ENCODE peak calls at places on chromosomes 6 and 20, in five cellular contexts. U, N, S, R and L are unnamed samples.

GRCh38 chr6:150898390-150899170 is 33.1 kb downstream of the MTHFD1L start:
- DNase-seq in U (no peak), N (peak), S (no peak), R (peak), L (peak)

GRCh38 chr6:119915971-119916370 is 566.4 kb upstream of the MAN1A1 start:
- DNase-seq in U (no peak), N (no peak), S (no peak), R (no peak), L (no peak)

GRCh38 chr6:129094147-129094546 is 211.2 kb downstream of the LAMA2 start:
- DNase-seq in U (no peak), N (no peak), S (no peak), R (no peak), L (peak)

GRCh38 chr6:6766230-6766905 is 177.8 kb downstream of the LY86 start:
- DNase-seq in U (no peak), N (no peak), S (no peak), R (no peak), L (no peak)

GRCh38 chr20:699342-699741 is 23.7 kb upstream of the SCRT2 start:
- DNase-seq in U (no peak), N (no peak), S (no peak), R (no peak), L (no peak)

GRCh38 chr6:98576811-98577210 is 257.6 kb upstream of the POU3F2 start:
- DNase-seq in U (no peak), N (no peak), S (no peak), R (no peak), L (no peak)

GRCh38 chr6:87779542-87779941 is 77.5 kb upstream of the AKIRIN2 start:
- DNase-seq in U (no peak), N (no peak), S (no peak), R (no peak), L (no peak)

GRCh38 chr6:83709748-83710050 is 798 bp upstream of the SNAP91 start:
- DNase-seq in U (no peak), N (no peak), S (no peak), R (no peak), L (no peak)

GRCh38 chr6:116034327-116034726 is 26.4 kb downstream of the FRK start:
- DNase-seq in U (no peak), N (peak), S (no peak), R (peak), L (no peak)

GRCh38 chr20:36573103-36573797 is at the start of gene TGIF2:
- DNase-seq in U (peak), N (peak), S (peak), R (peak), L (peak)

GRCh38 chr20:36569847-36570429 is 3.5 kb upstream of the TGIF2 start:
- DNase-seq in U (no peak), N (peak), S (no peak), R (peak), L (peak)

GRCh38 chr20:36572701-36573102 is 695 bp upstream of the TGIF2 start:
- DNase-seq in U (peak), N (peak), S (no peak), R (peak), L (no peak)

GRCh38 chr20:36573798-36574277 is 441 bp downstream of the TGIF2 start:
- DNase-seq in U (no peak), N (no peak), S (no peak), R (peak), L (no peak)

GRCh38 chr20:36571564-36572504 is 1.6 kb upstream of the TGIF2 start:
- DNase-seq in U (no peak), N (no peak), S (peak), R (peak), L (no peak)
- H4K91ac ChIP-seq in U (no peak), N (no peak), S (peak), R (no peak), L (peak)

GRCh38 chr6:156953125-156953477 is 175.9 kb downstream of the ARID1B start:
- DNase-seq in U (no peak), N (no peak), S (no peak), R (no peak), L (no peak)
- H3K4me3 ChIP-seq in U (peak), N (no peak), S (no peak), R (peak), L (no peak)

GRCh38 chr6:3848380-3848779 is 793 bp upstream of the FAM50B start:
- DNase-seq in U (peak), N (no peak), S (no peak), R (peak), L (no peak)

GRCh38 chr6:3849681-3850450 is 693 bp downstream of the FAM50B start:
- DNase-seq in U (no peak), N (no peak), S (no peak), R (no peak), L (peak)

GRCh38 chr6:3847521-3847920 is 1.7 kb upstream of the FAM50B start:
- DNase-seq in U (no peak), N (peak), S (no peak), R (peak), L (no peak)

GRCh38 chr6:3850451-3851203 is 1.5 kb downstream of the FAM50B start:
- DNase-seq in U (no peak), N (no peak), S (no peak), R (no peak), L (no peak)

GRCh38 chr6:3848925-3849605 is at the start of gene FAM50B:
- DNase-seq in U (peak), N (peak), S (peak), R (peak), L (peak)
- H3K9ac ChIP-seq in U (peak), N (peak), S (peak), R (peak), L (peak)

GRCh38 chr20:38034108-38034649 is 633 bp downstream of the RPRD1B start:
- DNase-seq in U (no peak), N (no peak), S (no peak), R (no peak), L (no peak)

GRCh38 chr20:38034961-38035360 is 1.4 kb downstream of the RPRD1B start:
- DNase-seq in U (no peak), N (no peak), S (no peak), R (no peak), L (no peak)

GRCh38 chr20:38032585-38033329 is 499 bp downstream of the TTI1 start:
- DNase-seq in U (no peak), N (no peak), S (no peak), R (no peak), L (peak)

GRCh38 chr20:38031957-38032356 is 1.3 kb downstream of the TTI1 start:
- DNase-seq in U (no peak), N (no peak), S (no peak), R (no peak), L (no peak)

DNA sequence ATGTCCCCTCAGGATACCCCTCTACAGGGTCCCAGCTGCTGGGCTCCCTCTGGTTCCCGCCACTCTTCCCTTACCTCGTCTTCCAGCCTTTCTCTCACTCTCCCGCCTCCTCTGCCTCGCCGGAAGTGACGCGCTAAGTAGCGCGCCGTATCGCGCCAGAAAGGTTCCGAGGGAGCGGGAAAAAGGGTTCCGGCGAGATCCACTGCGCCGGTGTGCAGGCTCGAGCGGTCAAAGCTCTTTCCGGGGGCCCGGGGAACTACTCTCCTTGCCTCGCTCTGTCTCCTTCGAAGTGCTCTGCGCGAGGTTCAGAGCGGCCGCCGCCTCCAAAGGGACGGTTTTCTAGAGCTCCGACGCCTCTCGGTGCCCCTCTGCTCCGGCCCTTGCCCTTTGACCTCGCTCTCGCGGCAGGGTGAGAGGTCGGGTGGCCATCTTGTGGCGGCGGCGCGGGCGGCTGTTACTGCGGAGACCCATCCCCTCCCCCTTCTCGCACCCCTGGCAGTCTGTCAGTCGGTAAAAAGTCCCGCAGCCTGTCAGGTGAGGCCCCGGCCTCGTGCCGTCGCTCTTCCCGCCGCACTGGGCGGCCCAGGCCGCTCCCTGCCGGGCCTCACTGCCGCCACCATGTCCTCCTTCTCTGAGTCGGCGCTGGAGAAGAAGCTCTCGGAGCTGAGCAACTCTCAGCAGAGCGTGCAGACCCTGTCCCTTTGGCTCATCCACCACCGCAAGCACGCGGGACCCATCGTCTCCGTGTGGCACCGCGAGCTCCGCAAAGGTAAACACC is at the start of the genes RPRD1B and TTI1:
- DNase-seq in U (peak), N (peak), S (peak), R (peak), L (peak)
- H4K91ac ChIP-seq in U (no peak), N (peak), S (peak), R (peak), L (peak)

DNA sequence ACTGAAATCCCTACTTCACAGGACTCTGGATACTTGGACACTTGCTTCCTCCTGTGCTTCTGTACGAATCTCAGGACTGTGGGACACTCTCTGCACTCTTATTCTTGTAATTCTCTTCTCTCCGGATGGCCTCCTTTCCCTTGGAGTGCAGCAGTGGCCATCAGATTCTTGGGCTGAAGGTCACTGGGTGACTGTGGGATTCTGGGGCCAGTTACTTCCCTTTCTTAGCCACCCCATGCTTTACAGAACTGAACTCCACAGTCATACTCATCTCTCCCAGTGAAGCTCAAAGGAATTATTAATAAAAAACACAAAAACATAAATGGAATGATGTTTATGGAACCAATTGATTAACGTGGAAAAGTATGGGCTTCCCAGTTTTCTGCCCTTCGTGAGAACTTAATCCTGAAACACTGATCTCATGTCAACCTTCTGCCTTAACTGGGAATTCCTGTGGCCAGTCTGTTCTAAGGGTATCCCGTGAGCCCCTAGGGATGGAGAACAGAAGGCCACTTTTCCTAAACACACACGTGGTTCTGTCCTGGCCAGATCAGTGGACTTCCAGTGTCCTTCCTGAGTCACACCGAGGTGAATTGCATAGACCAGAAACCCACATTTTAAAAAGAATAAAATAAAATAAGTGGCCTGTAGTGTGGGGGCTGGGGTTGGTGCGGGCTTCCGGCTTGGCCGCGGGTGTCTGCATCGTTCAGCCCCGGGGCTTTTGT is 23.6 kb upstream of the HLA-E start:
- DNase-seq in U (no peak), N (no peak), S (no peak), R (peak), L (no peak)
- H3K4me3 ChIP-seq in U (peak), N (no peak), S (peak), R (peak), L (no peak)

DNA sequence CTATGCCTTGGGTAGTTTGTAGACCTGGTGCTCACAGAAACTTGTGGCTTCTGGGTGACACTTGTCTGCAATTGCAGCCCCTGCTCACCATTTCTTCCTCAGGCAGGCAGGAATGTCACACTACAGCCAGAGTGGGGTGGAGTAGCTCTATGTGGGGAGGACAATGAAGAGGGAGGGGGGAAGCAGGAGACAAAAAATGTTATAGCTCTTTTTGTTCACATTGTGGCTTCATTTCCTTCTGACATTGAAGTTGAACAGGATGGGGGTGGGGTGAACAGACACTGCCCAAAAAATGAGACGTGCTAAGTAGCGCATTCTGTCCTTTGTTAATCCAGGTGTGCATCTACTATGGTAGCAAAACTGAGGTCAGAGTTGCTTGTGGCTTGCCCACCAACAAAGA is at the start of gene THEMIS:
- DNase-seq in U (no peak), N (no peak), S (no peak), R (no peak), L (no peak)
- H3K9ac ChIP-seq in U (no peak), N (no peak), S (no peak), R (no peak), L (no peak)

DNA sequence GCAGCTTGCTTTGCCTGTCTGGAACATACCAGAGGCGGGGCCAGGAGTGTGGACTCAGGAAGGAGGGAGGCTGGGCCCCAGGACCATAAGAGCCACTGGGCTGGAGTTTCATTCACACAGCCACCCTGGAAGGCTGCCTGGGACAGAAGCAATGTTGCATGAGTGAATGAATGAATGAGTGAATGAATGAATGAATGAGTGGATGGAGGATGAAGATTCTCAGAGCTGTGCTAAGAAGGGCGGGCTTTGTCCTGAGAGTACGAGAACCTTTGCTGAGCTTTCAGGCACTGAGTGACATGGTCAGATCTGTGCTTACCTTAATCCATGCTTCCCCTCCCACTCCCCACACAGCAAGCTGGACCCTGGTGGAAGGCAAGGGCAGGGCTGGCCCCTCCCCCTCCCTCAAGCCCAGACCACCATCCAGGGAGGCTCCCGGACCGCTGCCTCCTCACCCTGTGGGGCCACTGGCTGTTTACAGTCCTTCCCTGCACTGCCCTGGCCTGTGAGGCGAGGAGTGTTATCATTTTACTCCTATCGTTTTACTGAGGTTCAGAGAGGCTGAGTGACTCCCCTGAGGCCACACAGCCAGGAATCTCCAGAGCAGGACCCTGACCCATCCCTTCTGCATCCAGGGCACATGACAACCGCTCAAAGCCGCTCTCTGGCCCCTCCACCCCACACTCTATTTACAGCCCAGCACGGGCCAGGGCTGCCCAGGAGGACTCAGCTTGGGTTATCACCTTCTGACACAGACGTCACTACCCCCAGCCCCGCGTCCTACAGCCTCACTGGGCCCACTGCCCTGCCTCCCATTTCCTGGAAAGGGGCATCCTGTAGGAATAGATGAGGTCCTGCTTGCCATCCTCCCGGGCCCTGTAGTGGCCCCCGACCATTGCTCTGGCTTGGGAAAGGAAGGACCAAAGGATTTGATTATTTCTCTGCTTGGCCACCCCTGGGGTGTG is 269.7 kb downstream of the TAF4 start:
- DNase-seq in U (no peak), N (no peak), S (no peak), R (no peak), L (no peak)
- H4K91ac ChIP-seq in U (no peak), N (no peak), S (no peak), R (no peak), L (no peak)

GRCh38 chr6:163412345-163412744 is 2.2 kb upstream of the QKI start:
- DNase-seq in U (no peak), N (no peak), S (no peak), R (no peak), L (no peak)
- H3K4me3 ChIP-seq in U (peak), N (peak), S (no peak), R (peak), L (no peak)